ENCODE peak calls at places on chromosomes 2 and 18, in five cellular contexts. N is B cell, E is GM12865, A is Panc1, C is endodermal cell. M is an unnamed sample.

GRCh38 chr2:29363111-29363510 is 247.9 kb downstream of the CLIP4 start:
- DNase-seq in E (no peak), N (no peak), A (no peak), C (no peak), M (no peak)

GRCh38 chr18:55300469-55301195 is 287.4 kb downstream of the TCF4 start:
- DNase-seq in A (no peak), C (no peak), E (peak; percentile 58), N (no peak), M (no peak)

GRCh38 chr2:27921880-27922589 is 31.5 kb downstream of the BABAM2 start:
- DNase-seq in E (no peak), N (no peak), C (no peak), A (no peak), M (no peak)

GRCh38 chr2:185984670-185985069 is 246.1 kb downstream of the FSIP2 start:
- DNase-seq in C (no peak), E (no peak), A (no peak), N (no peak), M (no peak)

GRCh38 chr2:64735504-64735903 is 81.8 kb upstream of the SERTAD2 start:
- DNase-seq in N (no peak), A (no peak), C (no peak), E (no peak), M (no peak)

GRCh38 chr2:59182249-59182648 is 941.1 kb upstream of the FANCL start:
- DNase-seq in N (peak; percentile 8), A (no peak), E (peak; percentile 17), C (peak; percentile 86), M (no peak)

GRCh38 chr2:18122544-18123210 is 244.2 kb downstream of the KCNS3 start:
- DNase-seq in C (no peak), A (no peak), E (no peak), N (no peak), M (no peak)

GRCh38 chr2:45874324-45874723 is 222.8 kb downstream of the PRKCE start:
- DNase-seq in N (no peak), E (no peak), A (no peak), C (no peak), M (no peak)

GRCh38 chr2:9236867-9237266 is 30.3 kb downstream of the ASAP2 start:
- DNase-seq in E (no peak), A (no peak), N (no peak), C (no peak), M (no peak)

GRCh38 chr18:48919547-48919946 is 31.2 kb downstream of the SMAD7 start:
- DNase-seq in A (no peak), C (no peak), E (no peak), N (no peak), M (no peak)

GRCh38 chr2:200809506-200810251 is 2.0 kb upstream of the BZW1 start:
- DNase-seq in C (no peak), A (no peak), N (no peak), E (no peak), M (no peak)

GRCh38 chr2:226080323-226080722 is 680.8 kb downstream of the NYAP2 start:
- DNase-seq in N (no peak), A (no peak), E (no peak), C (no peak), M (no peak)

GRCh38 chr2:17506736-17507616 is 11.3 kb downstream of the RAD51AP2 start:
- DNase-seq in E (no peak), A (no peak), N (no peak), C (no peak), M (no peak)

GRCh38 chr2:208939852-208940251 is 484.0 kb upstream of the MAP2 start:
- DNase-seq in A (no peak), N (no peak), C (no peak), E (no peak), M (no peak)

GRCh38 chr2:201572822-201573493 is 70.3 kb downstream of the TMEM237 start:
- DNase-seq in C (no peak), A (no peak), N (peak; percentile 48), E (peak; percentile 3), M (no peak)

GRCh38 chr18:28455971-28456370 is 279.0 kb upstream of the CDH2 start:
- DNase-seq in A (no peak), C (no peak), E (no peak), N (no peak), M (no peak)

GRCh38 chr2:127025357-127026062 is 81.4 kb downstream of the BIN1 start:
- DNase-seq in A (no peak), C (peak; percentile 97), E (peak; percentile 51), N (peak; percentile 59), M (peak; percentile 58)

GRCh38 chr2:216884347-216884746 is 24.5 kb upstream of the TNP1 start:
- DNase-seq in C (no peak), N (no peak), E (no peak), A (no peak), M (no peak)

GRCh38 chr18:24396082-24396623 is 1.5 kb downstream of the OSBPL1A start:
- DNase-seq in A (no peak), C (no peak), E (peak; percentile 27), N (no peak), M (no peak)

GRCh38 chr2:241773511-241774418 is 2.9 kb upstream of the GAL3ST2 start:
- DNase-seq in A (no peak), N (peak; percentile 35), C (peak; percentile 50), E (no peak), M (no peak)

GRCh38 chr2:182240862-182241371 is 185.9 kb downstream of the PDE1A start:
- DNase-seq in N (peak; percentile 11), E (peak; percentile 77), C (peak; percentile 73), A (no peak), M (no peak)

DNA sequence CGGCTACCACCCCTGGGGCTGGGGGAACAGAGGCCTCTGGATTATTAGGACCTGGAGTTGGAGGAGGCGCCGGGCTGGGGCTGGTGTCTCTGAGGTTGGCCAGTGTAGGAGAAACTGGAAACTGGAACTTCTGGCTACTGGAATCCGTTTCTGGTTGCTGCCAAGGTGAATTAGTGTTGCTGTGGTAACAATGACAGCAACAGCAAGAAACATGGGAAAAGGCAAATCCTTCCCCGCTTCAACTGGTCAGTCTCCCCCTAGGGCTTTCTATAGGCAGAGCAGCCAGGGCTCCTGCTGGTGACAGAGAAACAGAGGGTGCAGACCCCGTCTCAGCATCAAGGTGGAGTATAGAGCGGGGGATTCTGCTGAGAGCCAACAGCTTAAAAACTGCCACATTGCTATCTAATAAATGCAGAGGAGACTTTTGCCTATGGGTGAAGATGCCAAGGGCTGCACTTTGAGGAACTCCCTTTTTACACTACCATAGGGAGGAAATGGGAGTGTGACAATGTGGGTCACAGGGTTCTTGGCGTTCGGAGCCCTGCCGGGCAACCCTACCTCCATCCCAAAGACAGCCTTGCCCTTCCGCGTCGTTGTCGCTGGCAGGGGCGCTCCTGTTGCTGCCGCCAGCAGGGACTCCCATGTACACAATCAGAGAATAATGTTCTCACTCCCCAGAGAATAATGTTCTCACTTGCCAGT is 81.4 kb upstream of the CABLES1 start:
- DNase-seq in C (peak; percentile 89), E (no peak), A (no peak), N (no peak), M (peak; percentile 19)
- TF ChIP-seq CTCF in C (peak; percentile 85), E (no peak), A (no peak), N (no peak), M (peak; percentile 64)

GRCh38 chr2:238140721-238141540 is 2.5 kb downstream of the KLHL30 start:
- DNase-seq in E (no peak), A (no peak), N (no peak), C (no peak), M (no peak)

GRCh38 chr2:238137885-238138284 is 583 bp upstream of the KLHL30 start:
- DNase-seq in C (no peak), E (no peak), N (no peak), A (no peak), M (no peak)

GRCh38 chr2:238138331-238139102 is at the start of gene KLHL30:
- DNase-seq in E (no peak), N (no peak), C (no peak), A (no peak), M (no peak)

GRCh38 chr2:238139841-238140439 is 1.5 kb downstream of the KLHL30 start:
- DNase-seq in N (no peak), E (no peak), A (no peak), C (no peak), M (no peak)

DNA sequence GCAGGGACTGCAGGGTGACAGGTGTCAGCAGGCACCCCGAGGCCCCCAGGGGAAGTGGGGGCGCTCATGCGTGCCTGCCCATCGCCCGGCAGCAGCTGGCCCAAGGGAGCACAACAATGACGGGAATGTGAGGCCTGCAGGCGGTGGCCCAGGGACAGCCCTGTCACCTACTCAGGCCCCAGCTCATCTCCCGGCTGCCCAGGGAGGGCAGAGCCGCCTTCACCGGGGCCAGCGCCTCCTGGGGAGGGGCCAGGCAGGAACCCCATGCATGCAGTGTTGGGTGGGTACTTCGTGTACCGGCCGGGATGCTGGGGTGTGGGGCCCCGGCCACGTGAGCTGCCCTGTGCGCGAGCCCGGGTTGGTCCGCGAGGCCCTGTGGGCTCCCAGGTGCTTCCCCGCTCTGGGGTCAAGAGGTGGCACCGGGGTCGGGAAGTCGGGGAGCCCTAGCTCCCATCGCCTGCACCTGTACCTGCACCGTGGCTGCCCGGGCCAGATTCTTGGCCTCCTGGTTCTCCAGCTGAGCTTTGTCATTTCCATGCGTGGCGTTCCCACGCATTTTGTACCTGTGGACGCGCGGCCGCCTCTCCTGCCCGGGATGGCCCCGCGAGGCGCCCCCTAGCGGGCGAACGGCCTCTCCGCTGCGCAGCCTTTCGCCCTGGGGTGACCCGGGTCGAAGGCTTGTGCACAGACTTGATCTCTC is 823 bp downstream of the KLHL30 start:
- DNase-seq in C (peak; percentile 82), E (peak; percentile 46), N (no peak), A (no peak), M (no peak)
- TF ChIP-seq CTCF in C (peak; percentile 97), E (peak; percentile 77), N (peak; percentile 61), A (peak; percentile 89), M (peak; percentile 62)

DNA sequence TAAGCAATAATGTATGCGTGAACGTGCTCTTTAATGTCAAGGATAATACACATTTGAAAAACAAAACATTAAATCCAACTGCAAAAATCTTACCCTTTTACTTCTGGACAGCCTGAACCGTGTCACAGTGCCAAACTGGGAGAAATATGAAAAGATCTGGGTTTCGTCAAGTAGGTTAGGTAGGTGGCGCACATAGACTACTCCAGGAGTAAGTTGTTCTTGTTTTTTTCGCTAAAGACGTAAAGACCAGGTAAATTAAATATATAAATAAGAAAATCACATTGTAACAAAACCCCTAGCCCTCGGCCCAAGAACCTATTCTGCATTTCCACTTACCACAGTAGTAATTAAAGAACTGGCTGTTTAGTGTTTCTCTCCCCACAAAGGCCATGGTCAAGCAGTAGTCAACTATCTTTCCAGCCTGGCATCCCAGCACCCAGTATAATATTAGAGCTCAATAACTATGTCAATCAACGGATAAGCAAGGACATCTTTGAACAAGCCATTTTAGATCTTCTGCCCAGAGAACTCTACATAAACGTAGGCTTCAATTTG is 1.1 kb downstream of the NIFK start:
- DNase-seq in E (peak; percentile 26), A (no peak), C (no peak), N (no peak), M (no peak)
- TF ChIP-seq CTCF in E (no peak), A (no peak), C (no peak), N (no peak), M (no peak)

GRCh38 chr2:23007836-23008235 is 377.1 kb upstream of the KLHL29 start:
- DNase-seq in N (no peak), E (no peak), C (no peak), A (no peak), M (no peak)

GRCh38 chr2:22998368-22998767 is 386.6 kb upstream of the KLHL29 start:
- DNase-seq in E (no peak), A (no peak), N (no peak), C (no peak), M (no peak)

GRCh38 chr2:22999951-23000350 is 385.0 kb upstream of the KLHL29 start:
- DNase-seq in E (no peak), A (no peak), C (no peak), N (no peak), M (no peak)

GRCh38 chr2:23005469-23005868 is 379.5 kb upstream of the KLHL29 start:
- DNase-seq in C (no peak), N (no peak), A (no peak), E (no peak), M (no peak)

GRCh38 chr2:23002234-23002633 is 382.7 kb upstream of the KLHL29 start:
- DNase-seq in N (no peak), C (no peak), A (no peak), E (no peak), M (no peak)
- TF ChIP-seq CTCF in N (no peak), C (peak; percentile 60), A (no peak), E (no peak), M (peak; percentile 23)

M was measured in progenitor cell of endocrine pancreas.